ENCODE peak calls at places on chromosomes 11 and 22, in six cellular contexts. L is ureter, H is heart right ventricle, Z is fibroblast of lung, Q is nucleus accumbens, X is MCF 10A. V is an unnamed sample.

GRCh38 chr11:64619196-64619595 is 28.2 kb downstream of the SLC22A12 start:
- DNase-seq in L (no peak), H (no peak), Z (no peak), Q (peak), X (no peak), V (no peak)

GRCh38 chr22:42396621-42397331 is 35.4 kb downstream of the NFAM1 start:
- DNase-seq in L (no peak), H (peak), Z (no peak), Q (no peak), X (no peak), V (peak)

GRCh38 chr11:128776088-128776433 is 82.2 kb downstream of the FLI1 start:
- DNase-seq in L (no peak), H (no peak), Z (no peak), Q (no peak), X (no peak), V (no peak)

GRCh38 chr11:33835143-33835878 is 56.6 kb downstream of the LMO2 start:
- DNase-seq in L (no peak), H (no peak), Z (peak), Q (no peak), X (peak), V (no peak)

GRCh38 chr11:64186205-64187165 is 514 bp downstream of the STIP1 start:
- DNase-seq in L (no peak), H (no peak), Z (no peak), Q (no peak), X (peak), V (no peak)

GRCh38 chr11:66685276-66686099 is 7.8 kb upstream of the RBM4B start:
- DNase-seq in L (no peak), H (no peak), Z (no peak), Q (no peak), X (no peak), V (no peak)

GRCh38 chr11:93541884-93542752 is 1.1 kb downstream of the SMCO4 start:
- DNase-seq in L (no peak), H (peak), Z (peak), Q (no peak), X (peak), V (peak)

GRCh38 chr11:116515666-116516184 is 257.1 kb downstream of the BUD13 start:
- DNase-seq in L (no peak), H (no peak), Z (no peak), Q (no peak), X (no peak), V (no peak)

GRCh38 chr22:40826984-40827741 is 8.0 kb upstream of the SLC25A17 start:
- DNase-seq in L (no peak), H (no peak), Z (no peak), Q (no peak), X (peak), V (no peak)

GRCh38 chr11:128530119-128531091 is 57.0 kb downstream of the ETS1 start:
- DNase-seq in L (peak), H (no peak), Z (peak), Q (no peak), X (peak), V (peak)

GRCh38 chr22:45692549-45692948 is 20.9 kb downstream of the ATXN10 start:
- DNase-seq in L (no peak), H (no peak), Z (peak), Q (no peak), X (no peak), V (no peak)

GRCh38 chr22:10741210-10741609 is 4786.8 kb upstream of the OR11H1 start:
- DNase-seq in L (no peak), H (no peak), Z (no peak), Q (no peak), X (no peak), V (no peak)

GRCh38 chr11:111429066-111429506 is 50.0 kb upstream of the POU2AF1 start:
- DNase-seq in L (peak), H (no peak), Z (peak), Q (no peak), X (peak), V (no peak)

GRCh38 chr11:116695657-116696254 is 77.0 kb downstream of the BUD13 start:
- DNase-seq in L (no peak), H (no peak), Z (no peak), Q (no peak), X (no peak), V (no peak)

GRCh38 chr22:27419473-27419872 is 382.1 kb downstream of the MN1 start:
- DNase-seq in L (no peak), H (no peak), Z (no peak), Q (no peak), X (no peak), V (no peak)

GRCh38 chr22:29635734-29636357 is 32.4 kb downstream of the NF2 start:
- DNase-seq in L (no peak), H (no peak), Z (peak), Q (no peak), X (peak), V (no peak)

GRCh38 chr11:32056445-32056844 is 34.4 kb upstream of the RCN1 start:
- DNase-seq in L (no peak), H (no peak), Z (peak), Q (no peak), X (peak), V (no peak)

GRCh38 chr11:200224-201003 is 6.8 kb downstream of the BET1L start:
- DNase-seq in L (no peak), H (no peak), Z (no peak), Q (no peak), X (no peak), V (no peak)

GRCh38 chr11:126547161-126547560 is 191.7 kb downstream of the ST3GAL4 start:
- DNase-seq in L (no peak), H (no peak), Z (peak), Q (no peak), X (peak), V (no peak)

GRCh38 chr22:49751968-49752597 is 75.6 kb downstream of the BRD1 start:
- DNase-seq in L (no peak), H (no peak), Z (no peak), Q (no peak), X (no peak), V (peak)

GRCh38 chr11:102306817-102307814 is 10.2 kb upstream of the BIRC3 start:
- DNase-seq in L (no peak), H (no peak), Z (no peak), Q (no peak), X (no peak), V (no peak)

V was measured in gastrocnemius medialis.